ENCODE peak calls at places on chromosome 22, in six cellular contexts. D is trophoblast cell, U is keratinocyte, O is PC-3, T is neural progenitor cell, F is GM23248. N is an unnamed sample.

GRCh38 chr22:25853501-25853900 is 111.5 kb downstream of the MYO18B start:
- DNase-seq in U (no peak), D (no peak), O (no peak), T (no peak), F (peak), N (no peak)

GRCh38 chr22:35070451-35071093 is 4.6 kb downstream of the ISX start:
- DNase-seq in F (no peak), U (peak), T (no peak), D (no peak), O (peak), N (peak)

GRCh38 chr22:36364255-36365019 is 23.3 kb downstream of the MYH9 start:
- DNase-seq in O (no peak), F (peak), D (no peak), T (no peak), U (no peak), N (no peak)

GRCh38 chr22:40709752-40710413 is 30.6 kb downstream of the MCHR1 start:
- DNase-seq in T (no peak), O (no peak), U (no peak), F (peak), D (peak), N (no peak)

GRCh38 chr22:47129902-47130301 is 367.5 kb downstream of the TBC1D22A start:
- DNase-seq in U (peak), T (no peak), O (peak), F (peak), D (peak), N (peak)

GRCh38 chr22:24450600-24450999 is 23.2 kb downstream of the ADORA2A start:
- DNase-seq in U (no peak), F (no peak), D (no peak), O (no peak), T (peak), N (no peak)

GRCh38 chr22:47631571-47632102 is 869.2 kb downstream of the TBC1D22A start:
- DNase-seq in U (peak), T (no peak), D (no peak), F (no peak), O (peak), N (no peak)

GRCh38 chr22:27715078-27715477 is 86.5 kb downstream of the MN1 start:
- DNase-seq in U (no peak), T (peak), D (no peak), F (no peak), O (no peak), N (no peak)

GRCh38 chr22:42925598-42925997 is 68.5 kb upstream of the ARFGAP3 start:
- DNase-seq in F (no peak), D (no peak), T (no peak), U (no peak), O (no peak), N (no peak)

GRCh38 chr22:25770333-25770732 is 28.3 kb downstream of the MYO18B start:
- DNase-seq in O (no peak), F (no peak), U (no peak), D (no peak), T (no peak), N (no peak)

GRCh38 chr22:39405346-39406085 is 5.9 kb downstream of the TAB1 start:
- DNase-seq in U (no peak), F (peak), D (no peak), O (no peak), T (peak), N (no peak)

GRCh38 chr22:32644252-32645100 is 157.0 kb upstream of the TIMP3 start:
- DNase-seq in U (peak), T (no peak), O (no peak), D (peak), F (peak), N (peak)

GRCh38 chr22:20526305-20526627 is 18.9 kb downstream of the MED15 start:
- DNase-seq in O (no peak), F (no peak), T (no peak), D (no peak), U (no peak), N (no peak)
- H3K9ac ChIP-seq in O (no peak), F (peak), T (no peak), D (no peak), U (peak), N (no peak)

GRCh38 chr22:30277547-30278344 is 11.1 kb upstream of the OSM start:
- DNase-seq in U (no peak), D (no peak), F (peak), O (peak), T (peak), N (peak)
- H3K27ac ChIP-seq in U (no peak), D (no peak), F (peak), O (no peak), T (no peak), N (no peak)

DNA sequence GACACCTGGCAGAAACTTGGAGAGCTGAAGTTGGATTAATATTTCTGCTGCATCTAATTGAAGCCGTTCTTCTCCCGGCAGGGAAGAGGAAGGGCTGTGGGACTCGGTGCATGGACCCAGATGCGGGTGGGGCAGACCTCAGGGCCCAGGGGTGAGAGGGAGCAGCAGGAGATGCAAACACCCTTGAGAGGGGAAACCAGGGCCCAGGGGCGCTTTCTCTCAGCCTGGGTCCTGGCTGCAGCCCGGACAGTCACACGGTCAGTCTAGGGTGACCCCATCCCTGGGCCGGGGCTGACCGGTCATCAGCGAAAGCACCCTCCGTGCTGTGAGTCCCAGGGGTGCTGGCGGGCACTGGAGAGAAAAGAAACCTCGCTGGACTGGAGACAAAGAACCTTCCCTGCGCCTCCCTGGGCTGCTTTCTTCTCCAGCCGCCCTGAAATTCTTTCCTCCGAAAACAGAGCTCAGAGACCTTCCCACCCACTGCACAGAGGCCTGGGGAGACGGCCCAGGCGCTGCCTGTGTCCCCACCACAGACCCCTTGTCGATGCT is 241.9 kb downstream of the BRD1 start:
- DNase-seq in T (no peak), U (no peak), F (no peak), D (no peak), O (no peak), N (no peak)
- H3K9ac ChIP-seq in T (no peak), U (no peak), F (no peak), D (no peak), O (no peak), N (no peak)

DNA sequence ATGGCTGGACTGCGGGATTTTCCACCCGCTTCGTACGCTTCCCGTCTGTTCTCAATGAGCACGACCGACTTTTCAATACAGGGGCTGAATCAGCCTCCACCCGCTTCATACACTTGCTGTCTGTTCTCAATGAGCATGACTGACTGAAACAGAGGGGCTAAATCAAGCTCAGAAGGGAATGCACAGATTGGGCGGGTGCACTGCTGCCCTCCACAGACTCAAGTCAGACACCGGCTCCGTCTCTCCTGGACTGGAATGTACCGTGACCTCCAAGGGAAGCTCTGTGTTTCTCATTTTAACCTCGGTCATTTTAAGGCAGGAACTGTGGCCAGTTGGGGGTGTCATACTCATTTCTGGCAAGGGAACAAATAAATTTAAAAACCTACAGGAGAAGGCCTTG is 48.4 kb downstream of the BRD1 start:
- DNase-seq in F (no peak), O (no peak), D (no peak), T (no peak), U (no peak), N (no peak)
- H3K27ac ChIP-seq in F (no peak), O (no peak), D (no peak), T (no peak), U (no peak), N (no peak)

GRCh38 chr22:46064236-46064965 is 85.9 kb upstream of the PPARA start:
- DNase-seq in T (no peak), U (no peak), F (peak), D (no peak), O (peak), N (peak)
- H3K9ac ChIP-seq in T (no peak), U (peak), F (peak), D (no peak), O (peak), N (peak)

GRCh38 chr22:45550416-45550815 is 47.7 kb downstream of the FBLN1 start:
- DNase-seq in F (no peak), T (no peak), D (no peak), U (no peak), O (no peak), N (no peak)

GRCh38 chr22:45549739-45550138 is 47.1 kb downstream of the FBLN1 start:
- DNase-seq in U (no peak), O (peak), D (no peak), T (no peak), F (peak), N (no peak)

GRCh38 chr22:45551310-45552016 is 48.8 kb downstream of the FBLN1 start:
- DNase-seq in F (peak), D (peak), O (no peak), U (no peak), T (no peak), N (no peak)

GRCh38 chr22:45552017-45552411 is 49.3 kb downstream of the FBLN1 start:
- DNase-seq in D (no peak), T (no peak), O (no peak), F (no peak), U (no peak), N (no peak)

GRCh38 chr22:45550891-45551290 is 48.2 kb downstream of the FBLN1 start:
- DNase-seq in O (no peak), U (no peak), T (no peak), F (no peak), D (no peak), N (no peak)
- H3K27ac ChIP-seq in O (no peak), U (no peak), T (no peak), F (no peak), D (peak), N (no peak)

DNA sequence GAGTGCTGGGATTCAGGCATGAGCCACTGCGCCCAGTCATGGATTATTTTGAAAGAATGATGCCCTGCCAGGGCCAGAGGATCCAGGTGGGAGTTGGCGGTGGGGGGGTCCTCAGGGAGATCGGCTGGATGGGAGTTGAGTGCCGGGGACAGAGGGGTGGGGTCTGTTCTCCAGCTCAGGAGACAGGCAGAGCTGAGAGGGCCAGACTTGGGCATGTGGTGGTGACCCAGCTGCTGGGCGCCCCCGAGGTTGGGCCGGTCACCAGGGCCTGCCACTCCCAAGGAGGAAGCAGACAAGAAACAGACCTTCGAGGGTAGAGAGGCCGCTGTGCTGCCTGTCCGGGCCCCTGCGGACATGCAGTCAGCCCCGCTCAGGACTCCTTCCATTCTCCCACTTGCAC is 11.8 kb upstream of the PRODH start:
- DNase-seq in T (no peak), O (no peak), U (no peak), D (no peak), F (no peak), N (no peak)
- H3K9ac ChIP-seq in T (no peak), O (no peak), U (no peak), D (no peak), F (no peak), N (no peak)

GRCh38 chr22:38314140-38314991 is 2.9 kb downstream of the CSNK1E start:
- DNase-seq in F (peak), T (peak), U (no peak), D (no peak), O (no peak), N (peak)
- H3K27ac ChIP-seq in F (peak), T (peak), U (peak), D (peak), O (peak), N (peak)

DNA sequence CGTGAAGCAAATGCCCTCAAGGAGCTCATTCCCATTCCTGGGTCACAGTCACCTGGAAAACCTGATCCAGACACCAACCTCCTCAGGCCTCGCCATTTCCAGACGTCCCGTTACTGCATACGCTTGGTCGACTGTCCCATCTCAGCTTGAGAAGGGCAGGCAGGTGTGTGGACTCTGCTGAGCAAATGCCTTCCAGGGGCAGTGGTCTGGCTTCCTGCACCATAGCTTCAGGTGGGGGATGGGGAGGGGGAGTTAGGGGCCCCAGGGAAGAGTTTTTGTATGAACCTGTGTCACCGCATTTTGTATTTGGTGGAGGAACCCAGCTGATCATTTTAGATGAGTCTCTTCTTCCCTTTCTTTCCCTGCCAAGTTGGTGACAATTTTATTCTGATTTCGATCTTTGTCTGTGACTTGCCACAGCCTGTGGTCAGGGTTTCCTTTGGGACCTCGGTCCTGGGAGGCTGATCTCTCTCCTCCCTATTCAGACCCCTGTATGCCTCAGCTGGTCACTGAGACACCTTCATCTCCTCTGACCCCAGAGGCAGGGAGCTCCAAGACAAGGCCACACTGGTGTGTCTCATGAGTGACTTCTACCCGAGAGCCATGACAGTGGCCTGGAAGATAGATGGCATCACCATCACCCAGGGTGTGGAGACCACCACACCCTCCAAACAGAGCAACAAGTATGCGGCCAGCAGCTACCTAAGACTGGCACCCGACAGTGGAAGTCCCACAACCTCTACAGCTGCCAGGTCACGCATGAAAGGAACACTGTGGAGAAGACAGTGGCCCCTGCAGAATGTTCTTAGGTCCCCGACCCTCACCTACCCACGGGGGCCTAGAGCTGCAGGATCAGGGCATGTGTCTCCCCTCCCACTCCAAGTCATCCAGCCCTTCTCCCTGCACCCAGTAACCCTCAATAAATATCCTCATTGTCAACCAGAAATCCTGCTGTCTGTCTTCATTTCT is 22.9 kb downstream of the IGLL5 start:
- DNase-seq in U (no peak), F (no peak), T (no peak), O (no peak), D (no peak), N (no peak)
- H3K9ac ChIP-seq in U (no peak), F (no peak), T (no peak), O (no peak), D (no peak), N (no peak)